ENCODE peak calls at places on chromosomes 6 and 20, in six cellular contexts. O is sigmoid colon, K is GM23338, E is breast epithelium, I is Panc1, B is HepG2. C is an unnamed sample.

GRCh38 chr6:37804676-37805075 is 14.9 kb upstream of the ZFAND3 start:
- DNase-seq in O (no peak), K (no peak), E (no peak), I (no peak), B (no peak), C (no peak)

GRCh38 chr6:107822154-107823046 is 1.7 kb downstream of the SCML4 start:
- DNase-seq in O (no peak), K (no peak), E (no peak), I (no peak), B (no peak), C (no peak)

GRCh38 chr6:157034433-157035230 is 257.5 kb downstream of the ARID1B start:
- DNase-seq in O (no peak), K (peak; percentile 77), E (no peak), I (no peak), B (peak; percentile 54), C (no peak)

GRCh38 chr6:121794630-121795029 is 359.2 kb downstream of the GJA1 start:
- DNase-seq in O (no peak), K (no peak), E (no peak), I (peak; percentile 85), B (no peak), C (no peak)

GRCh38 chr6:6752129-6752528 is 163.6 kb downstream of the LY86 start:
- DNase-seq in O (no peak), K (no peak), E (no peak), I (no peak), B (no peak), C (no peak)

GRCh38 chr6:149752600-149752999 is 3.1 kb downstream of the PCMT1 start:
- DNase-seq in O (no peak), K (no peak), E (no peak), I (no peak), B (no peak), C (no peak)

GRCh38 chr6:21836772-21837460 is 243.4 kb downstream of the SOX4 start:
- DNase-seq in O (no peak), K (no peak), E (no peak), I (no peak), B (no peak), C (no peak)

GRCh38 chr20:56359212-56360132 is 698 bp downstream of the FAM210B start:
- DNase-seq in O (peak; percentile 78), K (peak; percentile 54), E (peak; percentile 58), I (no peak), B (peak; percentile 79), C (no peak)

GRCh38 chr6:135044639-135045038 is 10.0 kb downstream of the HBS1L start:
- DNase-seq in O (no peak), K (no peak), E (no peak), I (no peak), B (no peak), C (no peak)

GRCh38 chr20:49583669-49584417 is 15.9 kb upstream of the PTGIS start:
- DNase-seq in O (peak; percentile 95), K (no peak), E (peak; percentile 69), I (peak; percentile 13), B (peak; percentile 97), C (no peak)

GRCh38 chr20:52569201-52569600 is 377.6 kb upstream of the ZFP64 start:
- DNase-seq in O (no peak), K (no peak), E (no peak), I (no peak), B (no peak), C (no peak)

GRCh38 chr6:17881085-17881883 is 106.2 kb downstream of the KIF13A start:
- DNase-seq in O (no peak), K (no peak), E (no peak), I (no peak), B (no peak), C (no peak)

GRCh38 chr6:53818845-53819609 is 24.2 kb downstream of the LRRC1 start:
- DNase-seq in O (no peak), K (no peak), E (no peak), I (no peak), B (no peak), C (no peak)
- H3K4me1 ChIP-seq in O (peaks cover 48% of the 10 kb centered on the region), K (peaks cover 13% of the 10 kb centered on the region), E (no peaks in the 10 kb centered on the region), I (no peaks in the 10 kb centered on the region), B (peaks cover 28% of the 10 kb centered on the region), C (peaks cover 26% of the 10 kb centered on the region)

GRCh38 chr20:62591122-62591468 is 51.2 kb upstream of the SLCO4A1 start:
- DNase-seq in O (no peak), K (no peak), E (no peak), I (no peak), B (no peak), C (no peak)
- H3K27ac ChIP-seq in O (no peak overlapping the region), K (no peak overlapping the region), E (no peak overlapping the region), I (peak overlapping the region; percentile 83), B (no peak overlapping the region), C (no peak overlapping the region)

DNA sequence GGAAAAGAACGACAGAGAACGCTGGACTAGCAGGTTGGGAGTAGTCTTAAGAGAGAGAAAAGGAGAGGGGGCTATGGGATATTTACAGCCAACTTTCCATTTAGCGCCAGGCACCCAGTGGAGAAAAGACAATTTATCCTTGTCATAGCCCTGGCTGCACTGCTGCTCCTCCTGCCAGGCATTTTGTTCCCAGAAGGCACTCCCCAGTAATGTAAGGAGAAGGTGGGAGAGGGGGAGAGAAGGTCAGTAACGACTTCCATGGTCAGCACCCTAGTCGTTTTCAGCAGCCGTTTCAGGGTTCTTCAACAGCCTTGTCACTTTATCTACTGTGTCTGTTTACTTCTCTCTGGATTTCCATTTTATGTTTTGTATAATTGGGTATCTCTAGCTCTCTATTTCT is 159.0 kb downstream of the TRMT11 start:
- DNase-seq in O (no peak), K (no peak), E (no peak), I (no peak), B (no peak), C (no peak)
- TF ChIP-seq POLR2AphosphoS5 in O (no peak), K (no peak), E (no peak), I (no peak), B (no peak), C (no peak)

DNA sequence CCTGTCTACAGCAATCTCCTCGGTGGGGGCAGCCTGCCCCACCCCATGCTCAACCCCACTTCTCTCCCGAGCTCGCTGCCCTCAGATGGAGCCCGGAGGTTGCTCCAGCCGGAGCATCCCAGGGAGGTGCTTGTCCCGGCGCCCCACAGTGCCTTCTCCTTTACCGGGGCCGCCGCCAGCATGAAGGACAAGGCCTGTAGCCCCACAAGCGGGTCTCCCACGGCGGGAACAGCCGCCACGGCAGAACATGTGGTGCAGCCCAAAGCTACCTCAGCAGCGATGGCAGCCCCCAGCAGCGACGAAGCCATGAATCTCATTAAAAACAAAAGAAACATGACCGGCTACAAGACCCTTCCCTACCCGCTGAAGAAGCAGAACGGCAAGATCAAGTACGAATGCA is 19.4 kb downstream of the PRDM1 start:
- DNase-seq in O (no peak), K (no peak), E (no peak), I (no peak), B (no peak), C (no peak)
- H3K4me1 ChIP-seq in O (no peaks in the 10 kb centered on the region), K (peaks cover 5% of the 10 kb centered on the region), E (no peaks in the 10 kb centered on the region), I (peaks cover 9% of the 10 kb centered on the region), B (no peaks in the 10 kb centered on the region), C (peaks cover 16% of the 10 kb centered on the region)

GRCh38 chr20:58212636-58213035 is 15.8 kb downstream of the ANKRD60 start:
- DNase-seq in O (no peak), K (no peak), E (no peak), I (no peak), B (no peak), C (no peak)
- H3K27ac ChIP-seq in O (no peak overlapping the region), K (no peak overlapping the region), E (no peak overlapping the region), I (no peak overlapping the region), B (no peak overlapping the region), C (no peak overlapping the region)

DNA sequence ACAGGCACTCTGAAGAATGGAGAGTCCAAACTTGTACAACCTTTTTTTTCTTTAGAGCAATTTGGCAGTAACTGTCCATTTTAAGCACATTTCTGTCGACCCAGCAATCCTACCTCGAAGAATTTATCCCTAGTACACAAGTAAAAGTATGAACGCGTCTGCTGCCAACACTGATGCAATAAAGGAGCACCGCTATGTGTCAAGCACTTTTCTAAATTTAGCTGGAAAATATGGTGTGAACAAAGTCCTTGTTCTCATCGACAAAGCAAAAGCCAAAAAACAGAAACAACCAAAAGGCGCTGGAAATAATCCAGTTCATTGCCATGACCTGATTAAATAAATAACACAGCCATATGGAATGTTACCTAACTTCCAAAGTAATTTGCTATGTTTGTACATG is 1.1 kb downstream of the DPM1 start:
- DNase-seq in O (no peak), K (no peak), E (no peak), I (no peak), B (no peak), C (no peak)
- TF ChIP-seq POLR2AphosphoS5 in O (no peak), K (no peak), E (no peak), I (no peak), B (no peak), C (no peak)

GRCh38 chr6:20210158-20210557 is 2.1 kb downstream of the MBOAT1 start:
- DNase-seq in O (no peak), K (no peak), E (no peak), I (no peak), B (no peak), C (no peak)

GRCh38 chr6:20212392-20213111 is at the start of gene MBOAT1:
- DNase-seq in O (peak; percentile 96), K (peak; percentile 88), E (peak; percentile 91), I (no peak), B (peak; percentile 38), C (peak; percentile 92)

GRCh38 chr6:20211941-20212391 is 303 bp downstream of the MBOAT1 start:
- DNase-seq in O (no peak), K (peak; percentile 73), E (no peak), I (no peak), B (no peak), C (no peak)

GRCh38 chr6:20213271-20213798 is 1.1 kb upstream of the MBOAT1 start:
- DNase-seq in O (no peak), K (peak; percentile 13), E (no peak), I (no peak), B (no peak), C (no peak)

GRCh38 chr6:20211037-20211940 is 980 bp downstream of the MBOAT1 start:
- DNase-seq in O (no peak), K (peak; percentile 78), E (no peak), I (no peak), B (no peak), C (no peak)
- H3K4me1 ChIP-seq in O (peaks cover 29% of the 10 kb centered on the region), K (peaks cover 35% of the 10 kb centered on the region), E (no peaks in the 10 kb centered on the region), I (peaks cover 44% of the 10 kb centered on the region), B (peaks cover 9% of the 10 kb centered on the region), C (peaks cover 52% of the 10 kb centered on the region)

GRCh38 chr6:168275168-168275567 is 44.4 kb downstream of the DACT2 start:
- DNase-seq in O (no peak), K (no peak), E (no peak), I (no peak), B (no peak), C (no peak)
- H3K27ac ChIP-seq in O (no peak overlapping the region), K (no peak overlapping the region), E (no peak overlapping the region), I (no peak overlapping the region), B (no peak overlapping the region), C (no peak overlapping the region)

DNA sequence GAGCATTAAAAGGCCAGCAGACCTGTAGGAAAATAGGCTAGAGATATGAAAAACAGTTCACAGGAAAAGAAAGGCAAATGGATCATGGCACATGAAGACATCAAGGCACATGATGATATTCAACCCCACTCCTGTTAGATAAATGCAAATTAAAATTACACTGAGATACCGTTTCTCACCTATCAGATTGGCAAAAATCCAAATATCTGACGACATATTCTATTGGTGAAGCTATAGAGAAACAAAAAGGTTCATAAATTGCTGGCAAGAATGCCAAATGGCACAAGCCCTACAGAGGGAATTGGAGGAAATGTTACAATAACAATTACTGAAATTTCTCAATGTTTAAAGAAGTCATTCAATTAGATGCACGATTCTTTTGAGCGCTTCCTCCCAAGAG is 45.3 kb upstream of the DSN1 start:
- DNase-seq in O (no peak), K (no peak), E (no peak), I (no peak), B (no peak), C (no peak)
- TF ChIP-seq POLR2AphosphoS5 in O (no peak), K (no peak), E (no peak), I (no peak), B (no peak), C (no peak)

GRCh38 chr6:111536888-111537287 is 53.9 kb upstream of the REV3L start:
- DNase-seq in O (no peak), K (no peak), E (no peak), I (no peak), B (no peak), C (no peak)
- H3K4me1 ChIP-seq in O (peaks cover 17% of the 10 kb centered on the region), K (peaks cover 48% of the 10 kb centered on the region), E (peaks cover 10% of the 10 kb centered on the region), I (peaks cover 37% of the 10 kb centered on the region), B (peaks cover 14% of the 10 kb centered on the region), C (peaks cover 31% of the 10 kb centered on the region)